ENCODE peak calls at places on chromosomes 12 and 14, in six cellular contexts. E is A673, Y is MCF 10A, R is neural crest cell, M is WTC11, C is astrocyte of the spinal cord. K is an unnamed sample.
A peak's percentile ranks its signal among the peaks of the same experiment; 100 is the strongest.

GRCh38 chr14:105034314-105035039 is 13.6 kb upstream of the CDCA4 start:
- DNase-seq in E (no peak), Y (no peak), R (no peak), M (no peak), C (no peak), K (no peak)

GRCh38 chr12:131333136-131333535 is 377.8 kb upstream of the SFSWAP start:
- DNase-seq in E (no peak), Y (no peak), R (no peak), M (no peak), C (no peak), K (no peak)

GRCh38 chr12:27096420-27096819 is 14.0 kb upstream of the C12orf71 start:
- DNase-seq in E (no peak), Y (no peak), R (no peak), M (no peak), C (no peak), K (no peak)

GRCh38 chr12:27382126-27382795 is 49.6 kb downstream of the BMAL2 start:
- DNase-seq in E (no peak), Y (no peak), R (no peak), M (no peak), C (peak; percentile 35), K (no peak)

GRCh38 chr12:26514364-26514763 is 318.6 kb downstream of the ITPR2 start:
- DNase-seq in E (no peak), Y (no peak), R (no peak), M (no peak), C (no peak), K (no peak)

GRCh38 chr12:13692332-13692731 is 289.1 kb downstream of the GRIN2B start:
- DNase-seq in E (no peak), Y (no peak), R (no peak), M (no peak), C (no peak), K (no peak)

GRCh38 chr12:22287056-22287455 is 47.5 kb downstream of the ST8SIA1 start:
- DNase-seq in E (no peak), Y (no peak), R (no peak), M (no peak), C (no peak), K (no peak)

GRCh38 chr14:86296173-86296572 is 766.2 kb downstream of the FLRT2 start:
- DNase-seq in E (peak; percentile 90), Y (peak; percentile 47), R (no peak), M (no peak), C (peak; percentile 2), K (no peak)

GRCh38 chr12:110913119-110914056 is 7.0 kb downstream of the MYL2 start:
- DNase-seq in E (no peak), Y (no peak), R (no peak), M (no peak), C (no peak), K (no peak)

GRCh38 chr12:95733156-95733825 is 57.3 kb downstream of the NTN4 start:
- DNase-seq in E (peak; percentile 93), Y (peak; percentile 25), R (no peak), M (no peak), C (peak; percentile 91), K (no peak)

GRCh38 chr12:120692524-120693033 is 5.6 kb downstream of the MLEC start:
- DNase-seq in E (no peak), Y (no peak), R (no peak), M (no peak), C (no peak), K (no peak)

GRCh38 chr12:89236748-89237428 is 115.4 kb downstream of the DUSP6 start:
- DNase-seq in E (no peak), Y (no peak), R (no peak), M (no peak), C (peak; percentile 52), K (no peak)

GRCh38 chr14:105486974-105487448 is 325 bp downstream of the CRIP1 start:
- DNase-seq in E (no peak), Y (no peak), R (no peak), M (peak; percentile 58), C (no peak), K (peak; percentile 58)

GRCh38 chr14:54773171-54774006 is 129.2 kb downstream of the GCH1 start:
- DNase-seq in E (peak; percentile 97), Y (peak; percentile 98), R (peak; percentile 57), M (peak; percentile 76), C (peak; percentile 100), K (peak; percentile 85)
- TF ChIP-seq CTCF in E (peak; percentile 64), Y (peak; percentile 49), R (peak; percentile 72), M (peak; percentile 37), C (peak; percentile 67), K (peak; percentile 86)

GRCh38 chr12:56348776-56349175 is 10.1 kb downstream of the IL23A start:
- DNase-seq in E (no peak), Y (no peak), R (no peak), M (no peak), C (no peak), K (no peak)

GRCh38 chr12:56351325-56351724 is 8.6 kb downstream of the STAT2 start:
- DNase-seq in E (no peak), Y (no peak), R (no peak), M (no peak), C (no peak), K (no peak)

GRCh38 chr12:56350662-56351061 is 9.2 kb downstream of the STAT2 start:
- DNase-seq in E (no peak), Y (no peak), R (no peak), M (no peak), C (no peak), K (no peak)

GRCh38 chr12:56346663-56347062 is 8.0 kb downstream of the IL23A start:
- DNase-seq in E (no peak), Y (no peak), R (no peak), M (peak; percentile 62), C (no peak), K (no peak)
- TF ChIP-seq CTCF in E (peak; percentile 20), Y (no peak), R (no peak), M (peak; percentile 17), C (no peak), K (no peak)

DNA sequence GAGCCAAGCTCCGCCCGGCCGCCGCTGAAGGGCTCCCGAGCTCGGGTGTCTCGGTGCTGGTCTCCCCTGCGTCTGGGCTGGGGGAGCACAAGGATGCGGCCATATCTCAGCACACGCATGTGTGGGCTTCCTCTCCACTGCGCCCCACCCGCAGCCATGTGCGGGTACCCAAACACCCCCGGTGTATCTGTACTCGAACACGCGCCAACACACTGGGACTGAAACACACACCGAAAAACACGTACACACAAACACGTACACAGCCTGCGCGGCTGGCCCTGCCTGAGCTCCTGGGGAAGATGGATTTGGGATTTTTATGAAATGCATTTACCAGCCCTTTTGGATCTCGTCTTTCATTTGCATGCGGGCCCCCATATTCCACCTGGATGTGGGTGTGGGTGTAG is 897 bp upstream of the TBX3 start:
- DNase-seq in E (no peak), Y (no peak), R (no peak), M (no peak), C (no peak), K (no peak)
- TF ChIP-seq CTCF in E (no peak), Y (no peak), R (no peak), M (no peak), C (no peak), K (no peak)

GRCh38 chr14:95196268-95196667 is 38.9 kb upstream of the DICER1 start:
- DNase-seq in E (peak; percentile 42), Y (peak; percentile 4), R (no peak), M (no peak), C (no peak), K (no peak)
- TF ChIP-seq CTCF in E (peak; percentile 45), Y (peak; percentile 14), R (peak; percentile 40), M (no peak), C (peak; percentile 12), K (no peak)

GRCh38 chr12:125776212-125776611 is 711.0 kb downstream of the AACS start:
- DNase-seq in E (no peak), Y (no peak), R (no peak), M (no peak), C (no peak), K (no peak)

GRCh38 chr12:125775507-125775906 is 710.3 kb downstream of the AACS start:
- DNase-seq in E (no peak), Y (no peak), R (no peak), M (no peak), C (no peak), K (no peak)

GRCh38 chr12:125772403-125772802 is 707.2 kb downstream of the AACS start:
- DNase-seq in E (no peak), Y (no peak), R (no peak), M (no peak), C (no peak), K (no peak)

GRCh38 chr12:125773033-125773432 is 707.8 kb downstream of the AACS start:
- DNase-seq in E (peak; percentile 72), Y (peak; percentile 63), R (peak; percentile 5), M (peak; percentile 32), C (no peak), K (no peak)
- TF ChIP-seq CTCF in E (peak; percentile 70), Y (no peak), R (peak; percentile 59), M (peak; percentile 26), C (no peak), K (peak; percentile 29)

GRCh38 chr12:32822344-32822743 is 66.6 kb upstream of the YARS2 start:
- DNase-seq in E (no peak), Y (no peak), R (no peak), M (no peak), C (no peak), K (no peak)
- TF ChIP-seq CTCF in E (no peak), Y (no peak), R (no peak), M (no peak), C (no peak), K (no peak)

DNA sequence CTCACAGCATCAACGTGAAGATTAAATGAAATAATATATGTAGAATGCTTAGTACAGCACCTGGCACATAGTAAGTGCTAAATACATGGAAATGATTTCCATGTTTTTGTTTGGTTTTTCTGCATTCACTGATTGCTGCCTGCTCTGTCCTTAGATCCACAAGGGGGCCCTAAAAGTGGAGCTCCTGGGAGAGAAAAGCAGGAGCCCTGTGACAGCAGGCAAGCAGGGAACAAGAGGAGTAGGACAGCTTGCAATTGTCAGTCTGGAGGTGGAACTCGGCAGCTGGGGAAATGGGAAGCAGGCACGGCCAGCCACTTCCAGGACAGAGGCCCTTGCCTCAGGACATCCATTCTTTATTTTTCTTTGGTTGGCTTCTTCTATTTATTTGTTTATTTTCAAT is 292.9 kb downstream of the BMP4 start:
- DNase-seq in E (peak; percentile 6), Y (peak; percentile 26), R (no peak), M (peak; percentile 46), C (peak; percentile 33), K (no peak)
- TF ChIP-seq CTCF in E (no peak), Y (no peak), R (peak; percentile 39), M (no peak), C (peak; percentile 58), K (no peak)

DNA sequence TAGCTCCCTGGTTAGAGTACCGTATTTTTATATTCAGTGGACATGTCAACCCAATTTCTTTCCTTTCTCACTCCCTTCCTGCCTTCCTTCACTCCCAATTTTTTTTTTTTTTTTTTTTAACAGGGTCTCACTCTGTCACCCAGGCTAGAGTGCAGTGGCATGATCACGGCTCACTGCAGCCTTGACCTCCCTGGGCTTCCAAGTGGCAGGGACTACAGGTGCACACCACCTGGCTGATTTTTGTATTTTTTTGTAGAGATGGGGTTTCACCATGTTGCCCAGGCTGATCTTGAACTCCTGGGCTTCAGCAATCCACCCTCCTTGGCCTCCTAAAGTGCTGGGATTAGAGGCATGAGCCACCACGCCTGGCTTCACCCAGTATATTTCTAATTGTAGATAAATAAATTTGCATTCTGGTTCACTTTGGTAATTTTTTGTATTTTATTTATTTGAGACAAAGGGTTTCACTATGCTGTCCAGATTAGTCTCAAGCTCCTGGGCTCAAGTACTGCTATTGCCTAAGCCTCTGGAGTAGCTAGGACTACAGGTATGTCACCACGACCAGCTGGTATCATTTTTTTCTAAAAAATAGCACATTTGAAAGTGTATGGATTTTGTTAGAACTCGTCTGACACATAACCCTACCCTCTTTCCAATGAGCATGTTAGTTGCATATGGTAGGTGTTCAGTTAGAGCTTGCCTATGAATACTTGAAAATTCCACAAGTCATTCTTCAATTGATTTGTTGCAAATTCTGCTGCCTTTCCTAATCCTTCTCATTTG is 15.7 kb downstream of the SLC38A2 start:
- DNase-seq in E (no peak), Y (no peak), R (no peak), M (no peak), C (no peak), K (no peak)
- TF ChIP-seq CTCF in E (no peak), Y (no peak), R (no peak), M (no peak), C (no peak), K (no peak)

K was measured in tibial nerve.